ENCODE peak calls at places on chromosomes 3 and 15, in seven cellular contexts. One of them, this sample, is unnamed.

GRCh38 chr15:51223771-51224229 is 114.6 kb downstream of the CYP19A1 start:
- DNase-seq in Daoy: peak
- DNase-seq in stimulated activated CD8-positive, alpha-beta memory T cell treated with anti-CD3 and anti-CD28 coated beads, Interleukin-4, amount 100 ng/mL, for 48 hours: no peak
- DNase-seq in stimulated activated CD4-positive, alpha-beta T cell treated with anti-CD3 and anti-CD28 coated beads, TNF-alpha, amount 100 ng/mL, for 1 hour: no peak
- DNase-seq in RCC 7860: peak
- DNase-seq in NCI-H1436: no peak
- DNase-seq in HS-5: peak
- DNase-seq in this sample: peak

GRCh38 chr3:58392191-58392590 is 41.4 kb downstream of the PDHB start:
- DNase-seq in RCC 7860: no peak
- DNase-seq in NCI-H1436: no peak
- DNase-seq in HS-5: no peak
- DNase-seq in stimulated activated CD4-positive, alpha-beta T cell treated with anti-CD3 and anti-CD28 coated beads, TNF-alpha, amount 100 ng/mL, for 1 hour: no peak
- DNase-seq in stimulated activated CD8-positive, alpha-beta memory T cell treated with anti-CD3 and anti-CD28 coated beads, Interleukin-4, amount 100 ng/mL, for 48 hours: no peak
- DNase-seq in Daoy: no peak
- DNase-seq in this sample: no peak

GRCh38 chr3:113314923-113315322 is 103.6 kb downstream of the BOC start:
- DNase-seq in NCI-H1436: no peak
- DNase-seq in HS-5: no peak
- DNase-seq in Daoy: no peak
- DNase-seq in stimulated activated CD8-positive, alpha-beta memory T cell treated with anti-CD3 and anti-CD28 coated beads, Interleukin-4, amount 100 ng/mL, for 48 hours: no peak
- DNase-seq in stimulated activated CD4-positive, alpha-beta T cell treated with anti-CD3 and anti-CD28 coated beads, TNF-alpha, amount 100 ng/mL, for 1 hour: no peak
- DNase-seq in RCC 7860: no peak
- DNase-seq in this sample: no peak

GRCh38 chr3:55795736-55796135 is 308.6 kb upstream of the WNT5A start:
- DNase-seq in RCC 7860: peak
- DNase-seq in NCI-H1436: no peak
- DNase-seq in Daoy: peak
- DNase-seq in stimulated activated CD8-positive, alpha-beta memory T cell treated with anti-CD3 and anti-CD28 coated beads, Interleukin-4, amount 100 ng/mL, for 48 hours: no peak
- DNase-seq in HS-5: no peak
- DNase-seq in stimulated activated CD4-positive, alpha-beta T cell treated with anti-CD3 and anti-CD28 coated beads, TNF-alpha, amount 100 ng/mL, for 1 hour: no peak
- DNase-seq in this sample: no peak

GRCh38 chr3:19347701-19348100 is 199.4 kb downstream of the KCNH8 start:
- DNase-seq in stimulated activated CD8-positive, alpha-beta memory T cell treated with anti-CD3 and anti-CD28 coated beads, Interleukin-4, amount 100 ng/mL, for 48 hours: no peak
- DNase-seq in HS-5: no peak
- DNase-seq in RCC 7860: no peak
- DNase-seq in stimulated activated CD4-positive, alpha-beta T cell treated with anti-CD3 and anti-CD28 coated beads, TNF-alpha, amount 100 ng/mL, for 1 hour: no peak
- DNase-seq in NCI-H1436: no peak
- DNase-seq in Daoy: no peak
- DNase-seq in this sample: no peak

GRCh38 chr15:50134524-50135024 is 15.5 kb upstream of the ATP8B4 start:
- DNase-seq in HS-5: peak
- DNase-seq in Daoy: peak
- DNase-seq in stimulated activated CD8-positive, alpha-beta memory T cell treated with anti-CD3 and anti-CD28 coated beads, Interleukin-4, amount 100 ng/mL, for 48 hours: no peak
- DNase-seq in NCI-H1436: no peak
- DNase-seq in RCC 7860: peak
- DNase-seq in stimulated activated CD4-positive, alpha-beta T cell treated with anti-CD3 and anti-CD28 coated beads, TNF-alpha, amount 100 ng/mL, for 1 hour: no peak
- DNase-seq in this sample: no peak

GRCh38 chr15:67063689-67064606 is 1.5 kb upstream of the SMAD3 start:
- DNase-seq in stimulated activated CD4-positive, alpha-beta T cell treated with anti-CD3 and anti-CD28 coated beads, TNF-alpha, amount 100 ng/mL, for 1 hour: no peak
- DNase-seq in Daoy: no peak
- DNase-seq in HS-5: no peak
- DNase-seq in RCC 7860: peak
- DNase-seq in stimulated activated CD8-positive, alpha-beta memory T cell treated with anti-CD3 and anti-CD28 coated beads, Interleukin-4, amount 100 ng/mL, for 48 hours: no peak
- DNase-seq in NCI-H1436: no peak
- DNase-seq in this sample: no peak

GRCh38 chr3:132399054-132399929 is 18.0 kb upstream of the DNAJC13 start:
- DNase-seq in stimulated activated CD4-positive, alpha-beta T cell treated with anti-CD3 and anti-CD28 coated beads, TNF-alpha, amount 100 ng/mL, for 1 hour: no peak
- DNase-seq in NCI-H1436: peak
- DNase-seq in HS-5: peak
- DNase-seq in stimulated activated CD8-positive, alpha-beta memory T cell treated with anti-CD3 and anti-CD28 coated beads, Interleukin-4, amount 100 ng/mL, for 48 hours: peak
- DNase-seq in RCC 7860: peak
- DNase-seq in Daoy: peak
- DNase-seq in this sample: no peak

GRCh38 chr3:189277711-189278110 is 105.9 kb downstream of the TPRG1 start:
- DNase-seq in stimulated activated CD8-positive, alpha-beta memory T cell treated with anti-CD3 and anti-CD28 coated beads, Interleukin-4, amount 100 ng/mL, for 48 hours: no peak
- DNase-seq in Daoy: peak
- DNase-seq in HS-5: no peak
- DNase-seq in NCI-H1436: peak
- DNase-seq in stimulated activated CD4-positive, alpha-beta T cell treated with anti-CD3 and anti-CD28 coated beads, TNF-alpha, amount 100 ng/mL, for 1 hour: no peak
- DNase-seq in RCC 7860: no peak
- DNase-seq in this sample: no peak

GRCh38 chr15:66722757-66723540 is 20.9 kb downstream of the SMAD6 start:
- DNase-seq in stimulated activated CD8-positive, alpha-beta memory T cell treated with anti-CD3 and anti-CD28 coated beads, Interleukin-4, amount 100 ng/mL, for 48 hours: no peak
- DNase-seq in RCC 7860: no peak
- DNase-seq in NCI-H1436: no peak
- DNase-seq in HS-5: no peak
- DNase-seq in Daoy: no peak
- DNase-seq in stimulated activated CD4-positive, alpha-beta T cell treated with anti-CD3 and anti-CD28 coated beads, TNF-alpha, amount 100 ng/mL, for 1 hour: no peak
- DNase-seq in this sample: no peak

GRCh38 chr15:40322531-40323238 is 807 bp upstream of the INAFM2 start:
- DNase-seq in Daoy: no peak
- DNase-seq in NCI-H1436: no peak
- DNase-seq in RCC 7860: no peak
- DNase-seq in stimulated activated CD8-positive, alpha-beta memory T cell treated with anti-CD3 and anti-CD28 coated beads, Interleukin-4, amount 100 ng/mL, for 48 hours: no peak
- DNase-seq in stimulated activated CD4-positive, alpha-beta T cell treated with anti-CD3 and anti-CD28 coated beads, TNF-alpha, amount 100 ng/mL, for 1 hour: no peak
- DNase-seq in HS-5: no peak
- DNase-seq in this sample: no peak

GRCh38 chr3:122892561-122892960 is 97.7 kb downstream of the SLC49A4 start:
- DNase-seq in Daoy: no peak
- DNase-seq in NCI-H1436: no peak
- DNase-seq in HS-5: no peak
- DNase-seq in stimulated activated CD8-positive, alpha-beta memory T cell treated with anti-CD3 and anti-CD28 coated beads, Interleukin-4, amount 100 ng/mL, for 48 hours: no peak
- DNase-seq in stimulated activated CD4-positive, alpha-beta T cell treated with anti-CD3 and anti-CD28 coated beads, TNF-alpha, amount 100 ng/mL, for 1 hour: no peak
- DNase-seq in RCC 7860: no peak
- DNase-seq in this sample: no peak

GRCh38 chr3:195030791-195031321 is 240.1 kb downstream of the XXYLT1 start:
- DNase-seq in NCI-H1436: no peak
- DNase-seq in Daoy: peak
- DNase-seq in RCC 7860: no peak
- DNase-seq in stimulated activated CD8-positive, alpha-beta memory T cell treated with anti-CD3 and anti-CD28 coated beads, Interleukin-4, amount 100 ng/mL, for 48 hours: no peak
- DNase-seq in stimulated activated CD4-positive, alpha-beta T cell treated with anti-CD3 and anti-CD28 coated beads, TNF-alpha, amount 100 ng/mL, for 1 hour: no peak
- DNase-seq in HS-5: no peak
- DNase-seq in this sample: no peak

GRCh38 chr3:122793568-122794416 is at the start of gene HSPBAP1:
- DNase-seq in Daoy: peak
- DNase-seq in HS-5: peak
- DNase-seq in NCI-H1436: no peak
- DNase-seq in RCC 7860: peak
- DNase-seq in stimulated activated CD4-positive, alpha-beta T cell treated with anti-CD3 and anti-CD28 coated beads, TNF-alpha, amount 100 ng/mL, for 1 hour: peak
- DNase-seq in stimulated activated CD8-positive, alpha-beta memory T cell treated with anti-CD3 and anti-CD28 coated beads, Interleukin-4, amount 100 ng/mL, for 48 hours: peak
- DNase-seq in this sample: peak

GRCh38 chr3:8869613-8870012 is 93.7 kb downstream of the RAD18 start:
- DNase-seq in HS-5: peak
- DNase-seq in RCC 7860: peak
- DNase-seq in stimulated activated CD8-positive, alpha-beta memory T cell treated with anti-CD3 and anti-CD28 coated beads, Interleukin-4, amount 100 ng/mL, for 48 hours: no peak
- DNase-seq in stimulated activated CD4-positive, alpha-beta T cell treated with anti-CD3 and anti-CD28 coated beads, TNF-alpha, amount 100 ng/mL, for 1 hour: no peak
- DNase-seq in Daoy: peak
- DNase-seq in NCI-H1436: no peak
- DNase-seq in this sample: peak

GRCh38 chr3:79383402-79384012 is 384.3 kb downstream of the ROBO1 start:
- DNase-seq in stimulated activated CD8-positive, alpha-beta memory T cell treated with anti-CD3 and anti-CD28 coated beads, Interleukin-4, amount 100 ng/mL, for 48 hours: no peak
- DNase-seq in HS-5: no peak
- DNase-seq in Daoy: peak
- DNase-seq in NCI-H1436: no peak
- DNase-seq in stimulated activated CD4-positive, alpha-beta T cell treated with anti-CD3 and anti-CD28 coated beads, TNF-alpha, amount 100 ng/mL, for 1 hour: no peak
- DNase-seq in RCC 7860: peak
- DNase-seq in this sample: no peak

GRCh38 chr15:67903708-67904107 is 63.9 kb upstream of the RNU6-1 start:
- DNase-seq in HS-5: no peak
- DNase-seq in RCC 7860: no peak
- DNase-seq in stimulated activated CD4-positive, alpha-beta T cell treated with anti-CD3 and anti-CD28 coated beads, TNF-alpha, amount 100 ng/mL, for 1 hour: no peak
- DNase-seq in stimulated activated CD8-positive, alpha-beta memory T cell treated with anti-CD3 and anti-CD28 coated beads, Interleukin-4, amount 100 ng/mL, for 48 hours: no peak
- DNase-seq in NCI-H1436: no peak
- DNase-seq in Daoy: no peak
- DNase-seq in this sample: no peak

GRCh38 chr3:124995460-124995994 is 60.3 kb downstream of the HEG1 start:
- DNase-seq in RCC 7860: peak
- DNase-seq in HS-5: no peak
- DNase-seq in stimulated activated CD8-positive, alpha-beta memory T cell treated with anti-CD3 and anti-CD28 coated beads, Interleukin-4, amount 100 ng/mL, for 48 hours: peak
- DNase-seq in NCI-H1436: peak
- DNase-seq in stimulated activated CD4-positive, alpha-beta T cell treated with anti-CD3 and anti-CD28 coated beads, TNF-alpha, amount 100 ng/mL, for 1 hour: no peak
- DNase-seq in Daoy: peak
- DNase-seq in this sample: no peak

GRCh38 chr3:50139308-50139707 is 15.8 kb upstream of the SEMA3F start:
- DNase-seq in stimulated activated CD8-positive, alpha-beta memory T cell treated with anti-CD3 and anti-CD28 coated beads, Interleukin-4, amount 100 ng/mL, for 48 hours: no peak
- DNase-seq in RCC 7860: no peak
- DNase-seq in stimulated activated CD4-positive, alpha-beta T cell treated with anti-CD3 and anti-CD28 coated beads, TNF-alpha, amount 100 ng/mL, for 1 hour: no peak
- DNase-seq in NCI-H1436: no peak
- DNase-seq in Daoy: no peak
- DNase-seq in HS-5: no peak
- DNase-seq in this sample: no peak

GRCh38 chr3:9736831-9737230 is 5.3 kb downstream of the BRPF1 start:
- DNase-seq in stimulated activated CD4-positive, alpha-beta T cell treated with anti-CD3 and anti-CD28 coated beads, TNF-alpha, amount 100 ng/mL, for 1 hour: no peak
- DNase-seq in stimulated activated CD8-positive, alpha-beta memory T cell treated with anti-CD3 and anti-CD28 coated beads, Interleukin-4, amount 100 ng/mL, for 48 hours: no peak
- DNase-seq in NCI-H1436: no peak
- DNase-seq in Daoy: no peak
- DNase-seq in HS-5: no peak
- DNase-seq in RCC 7860: no peak
- DNase-seq in this sample: no peak

GRCh38 chr3:182243625-182244024 is 531.9 kb downstream of the SOX2 start:
- DNase-seq in stimulated activated CD8-positive, alpha-beta memory T cell treated with anti-CD3 and anti-CD28 coated beads, Interleukin-4, amount 100 ng/mL, for 48 hours: no peak
- DNase-seq in stimulated activated CD4-positive, alpha-beta T cell treated with anti-CD3 and anti-CD28 coated beads, TNF-alpha, amount 100 ng/mL, for 1 hour: no peak
- DNase-seq in NCI-H1436: no peak
- DNase-seq in HS-5: no peak
- DNase-seq in Daoy: no peak
- DNase-seq in RCC 7860: no peak
- DNase-seq in this sample: no peak

GRCh38 chr15:92322566-92323355 is 70.9 kb upstream of the ST8SIA2 start:
- DNase-seq in stimulated activated CD4-positive, alpha-beta T cell treated with anti-CD3 and anti-CD28 coated beads, TNF-alpha, amount 100 ng/mL, for 1 hour: no peak
- DNase-seq in Daoy: no peak
- DNase-seq in RCC 7860: no peak
- DNase-seq in stimulated activated CD8-positive, alpha-beta memory T cell treated with anti-CD3 and anti-CD28 coated beads, Interleukin-4, amount 100 ng/mL, for 48 hours: no peak
- DNase-seq in HS-5: no peak
- DNase-seq in NCI-H1436: no peak
- DNase-seq in this sample: no peak

GRCh38 chr15:31402511-31403056 is 75.9 kb downstream of the KLF13 start:
- DNase-seq in NCI-H1436: peak
- DNase-seq in RCC 7860: no peak
- DNase-seq in stimulated activated CD8-positive, alpha-beta memory T cell treated with anti-CD3 and anti-CD28 coated beads, Interleukin-4, amount 100 ng/mL, for 48 hours: no peak
- DNase-seq in HS-5: no peak
- DNase-seq in Daoy: no peak
- DNase-seq in stimulated activated CD4-positive, alpha-beta T cell treated with anti-CD3 and anti-CD28 coated beads, TNF-alpha, amount 100 ng/mL, for 1 hour: no peak
- DNase-seq in this sample: peak

GRCh38 chr15:78461171-78461881 is 23.3 kb downstream of the IREB2 start:
- DNase-seq in NCI-H1436: no peak
- DNase-seq in RCC 7860: no peak
- DNase-seq in stimulated activated CD4-positive, alpha-beta T cell treated with anti-CD3 and anti-CD28 coated beads, TNF-alpha, amount 100 ng/mL, for 1 hour: no peak
- DNase-seq in HS-5: no peak
- DNase-seq in Daoy: no peak
- DNase-seq in stimulated activated CD8-positive, alpha-beta memory T cell treated with anti-CD3 and anti-CD28 coated beads, Interleukin-4, amount 100 ng/mL, for 48 hours: no peak
- DNase-seq in this sample: no peak

GRCh38 chr15:90603893-90604292 is 74.2 kb downstream of the CRTC3 start:
- DNase-seq in RCC 7860: no peak
- DNase-seq in NCI-H1436: no peak
- DNase-seq in stimulated activated CD4-positive, alpha-beta T cell treated with anti-CD3 and anti-CD28 coated beads, TNF-alpha, amount 100 ng/mL, for 1 hour: no peak
- DNase-seq in Daoy: no peak
- DNase-seq in HS-5: no peak
- DNase-seq in stimulated activated CD8-positive, alpha-beta memory T cell treated with anti-CD3 and anti-CD28 coated beads, Interleukin-4, amount 100 ng/mL, for 48 hours: peak
- DNase-seq in this sample: no peak

GRCh38 chr3:184523825-184524615 is 37.6 kb upstream of the EPHB3 start:
- DNase-seq in stimulated activated CD4-positive, alpha-beta T cell treated with anti-CD3 and anti-CD28 coated beads, TNF-alpha, amount 100 ng/mL, for 1 hour: no peak
- DNase-seq in stimulated activated CD8-positive, alpha-beta memory T cell treated with anti-CD3 and anti-CD28 coated beads, Interleukin-4, amount 100 ng/mL, for 48 hours: peak
- DNase-seq in HS-5: no peak
- DNase-seq in RCC 7860: no peak
- DNase-seq in NCI-H1436: no peak
- DNase-seq in Daoy: peak
- DNase-seq in this sample: no peak

GRCh38 chr3:86782271-86782670 is 208.7 kb downstream of the VGLL3 start:
- DNase-seq in stimulated activated CD8-positive, alpha-beta memory T cell treated with anti-CD3 and anti-CD28 coated beads, Interleukin-4, amount 100 ng/mL, for 48 hours: no peak
- DNase-seq in NCI-H1436: no peak
- DNase-seq in RCC 7860: no peak
- DNase-seq in stimulated activated CD4-positive, alpha-beta T cell treated with anti-CD3 and anti-CD28 coated beads, TNF-alpha, amount 100 ng/mL, for 1 hour: no peak
- DNase-seq in Daoy: no peak
- DNase-seq in HS-5: no peak
- DNase-seq in this sample: peak

GRCh38 chr15:66359740-66360139 is 3.3 kb upstream of the TIPIN start:
- DNase-seq in NCI-H1436: no peak
- DNase-seq in HS-5: no peak
- DNase-seq in stimulated activated CD4-positive, alpha-beta T cell treated with anti-CD3 and anti-CD28 coated beads, TNF-alpha, amount 100 ng/mL, for 1 hour: no peak
- DNase-seq in Daoy: peak
- DNase-seq in RCC 7860: no peak
- DNase-seq in stimulated activated CD8-positive, alpha-beta memory T cell treated with anti-CD3 and anti-CD28 coated beads, Interleukin-4, amount 100 ng/mL, for 48 hours: no peak
- DNase-seq in this sample: no peak

GRCh38 chr3:172687501-172687900 is 23.4 kb downstream of the NCEH1 start:
- DNase-seq in stimulated activated CD4-positive, alpha-beta T cell treated with anti-CD3 and anti-CD28 coated beads, TNF-alpha, amount 100 ng/mL, for 1 hour: no peak
- DNase-seq in RCC 7860: no peak
- DNase-seq in stimulated activated CD8-positive, alpha-beta memory T cell treated with anti-CD3 and anti-CD28 coated beads, Interleukin-4, amount 100 ng/mL, for 48 hours: no peak
- DNase-seq in Daoy: no peak
- DNase-seq in NCI-H1436: no peak
- DNase-seq in HS-5: no peak
- DNase-seq in this sample: no peak

GRCh38 chr15:25169318-25169717 is 214.5 kb downstream of the SNRPN start:
- DNase-seq in RCC 7860: no peak
- DNase-seq in NCI-H1436: no peak
- DNase-seq in HS-5: no peak
- DNase-seq in stimulated activated CD4-positive, alpha-beta T cell treated with anti-CD3 and anti-CD28 coated beads, TNF-alpha, amount 100 ng/mL, for 1 hour: no peak
- DNase-seq in stimulated activated CD8-positive, alpha-beta memory T cell treated with anti-CD3 and anti-CD28 coated beads, Interleukin-4, amount 100 ng/mL, for 48 hours: no peak
- DNase-seq in Daoy: no peak
- DNase-seq in this sample: no peak

GRCh38 chr15:91853501-91853967 is at the start of gene SLCO3A1:
- DNase-seq in stimulated activated CD4-positive, alpha-beta T cell treated with anti-CD3 and anti-CD28 coated beads, TNF-alpha, amount 100 ng/mL, for 1 hour: peak
- DNase-seq in stimulated activated CD8-positive, alpha-beta memory T cell treated with anti-CD3 and anti-CD28 coated beads, Interleukin-4, amount 100 ng/mL, for 48 hours: peak
- DNase-seq in Daoy: peak
- DNase-seq in RCC 7860: peak
- DNase-seq in HS-5: no peak
- DNase-seq in NCI-H1436: peak
- DNase-seq in this sample: no peak

GRCh38 chr3:112550859-112551258 is 10.9 kb downstream of the ATG3 start:
- DNase-seq in HS-5: no peak
- DNase-seq in stimulated activated CD8-positive, alpha-beta memory T cell treated with anti-CD3 and anti-CD28 coated beads, Interleukin-4, amount 100 ng/mL, for 48 hours: no peak
- DNase-seq in stimulated activated CD4-positive, alpha-beta T cell treated with anti-CD3 and anti-CD28 coated beads, TNF-alpha, amount 100 ng/mL, for 1 hour: no peak
- DNase-seq in Daoy: no peak
- DNase-seq in RCC 7860: no peak
- DNase-seq in NCI-H1436: no peak
- DNase-seq in this sample: no peak

GRCh38 chr3:128012050-128012449 is 40.2 kb upstream of the SEC61A1 start:
- DNase-seq in HS-5: no peak
- DNase-seq in Daoy: peak
- DNase-seq in NCI-H1436: no peak
- DNase-seq in stimulated activated CD8-positive, alpha-beta memory T cell treated with anti-CD3 and anti-CD28 coated beads, Interleukin-4, amount 100 ng/mL, for 48 hours: no peak
- DNase-seq in RCC 7860: no peak
- DNase-seq in stimulated activated CD4-positive, alpha-beta T cell treated with anti-CD3 and anti-CD28 coated beads, TNF-alpha, amount 100 ng/mL, for 1 hour: no peak
- DNase-seq in this sample: no peak

GRCh38 chr3:13143381-13144004 is 70.3 kb upstream of the IQSEC1 start:
- DNase-seq in stimulated activated CD4-positive, alpha-beta T cell treated with anti-CD3 and anti-CD28 coated beads, TNF-alpha, amount 100 ng/mL, for 1 hour: no peak
- DNase-seq in Daoy: no peak
- DNase-seq in RCC 7860: no peak
- DNase-seq in NCI-H1436: no peak
- DNase-seq in HS-5: no peak
- DNase-seq in stimulated activated CD8-positive, alpha-beta memory T cell treated with anti-CD3 and anti-CD28 coated beads, Interleukin-4, amount 100 ng/mL, for 48 hours: no peak
- DNase-seq in this sample: no peak

GRCh38 chr15:88476635-88477038 is 9.1 kb downstream of the MRPS11 start:
- DNase-seq in Daoy: no peak
- DNase-seq in RCC 7860: no peak
- DNase-seq in stimulated activated CD8-positive, alpha-beta memory T cell treated with anti-CD3 and anti-CD28 coated beads, Interleukin-4, amount 100 ng/mL, for 48 hours: no peak
- DNase-seq in NCI-H1436: peak
- DNase-seq in HS-5: no peak
- DNase-seq in stimulated activated CD4-positive, alpha-beta T cell treated with anti-CD3 and anti-CD28 coated beads, TNF-alpha, amount 100 ng/mL, for 1 hour: no peak
- DNase-seq in this sample: no peak

GRCh38 chr3:42493126-42493797 is 9.2 kb upstream of the VIPR1 start:
- DNase-seq in RCC 7860: no peak
- DNase-seq in Daoy: no peak
- DNase-seq in NCI-H1436: no peak
- DNase-seq in stimulated activated CD8-positive, alpha-beta memory T cell treated with anti-CD3 and anti-CD28 coated beads, Interleukin-4, amount 100 ng/mL, for 48 hours: peak
- DNase-seq in stimulated activated CD4-positive, alpha-beta T cell treated with anti-CD3 and anti-CD28 coated beads, TNF-alpha, amount 100 ng/mL, for 1 hour: no peak
- DNase-seq in HS-5: no peak
- DNase-seq in this sample: no peak